ENCODE peak calls at places on chromosomes 7 and 10, in seven cellular contexts. One of them, this sample, is unnamed.

GRCh38 chr7:11830582-11831382 is 1.2 kb downstream of the THSD7A start:
- DNase-seq in psoas muscle: no peak
- DNase-seq in GM12864: no peak
- DNase-seq in progenitor cell of endocrine pancreas: no peak
- DNase-seq in left ventricle myocardium inferior: no peak
- DNase-seq in AG04449: no peak
- DNase-seq in AG04450: no peak
- DNase-seq in this sample: no peak

GRCh38 chr10:35635576-35635975 is 6.5 kb downstream of the FZD8 start:
- DNase-seq in psoas muscle: no peak
- DNase-seq in GM12864: peak
- DNase-seq in progenitor cell of endocrine pancreas: peak
- DNase-seq in left ventricle myocardium inferior: no peak
- DNase-seq in AG04449: no peak
- DNase-seq in AG04450: peak
- DNase-seq in this sample: peak

GRCh38 chr7:28481131-28481926 is 69.0 kb downstream of the CREB5 start:
- DNase-seq in psoas muscle: no peak
- DNase-seq in GM12864: peak
- DNase-seq in progenitor cell of endocrine pancreas: no peak
- DNase-seq in left ventricle myocardium inferior: no peak
- DNase-seq in AG04449: peak
- DNase-seq in AG04450: peak
- DNase-seq in this sample: peak

GRCh38 chr10:77156406-77156879 is 481.2 kb downstream of the KCNMA1 start:
- DNase-seq in psoas muscle: no peak
- DNase-seq in GM12864: no peak
- DNase-seq in progenitor cell of endocrine pancreas: no peak
- DNase-seq in left ventricle myocardium inferior: no peak
- DNase-seq in AG04449: no peak
- DNase-seq in AG04450: no peak
- DNase-seq in this sample: no peak

GRCh38 chr10:133264455-133264854 is 12.2 kb downstream of the ADAM8 start:
- DNase-seq in psoas muscle: no peak
- DNase-seq in GM12864: no peak
- DNase-seq in progenitor cell of endocrine pancreas: no peak
- DNase-seq in left ventricle myocardium inferior: no peak
- DNase-seq in AG04449: no peak
- DNase-seq in AG04450: no peak
- DNase-seq in this sample: no peak

GRCh38 chr10:23370106-23370505 is 25.5 kb upstream of the C10orf67 start:
- DNase-seq in psoas muscle: no peak
- DNase-seq in GM12864: no peak
- DNase-seq in progenitor cell of endocrine pancreas: no peak
- DNase-seq in left ventricle myocardium inferior: no peak
- DNase-seq in AG04449: peak
- DNase-seq in AG04450: no peak
- DNase-seq in this sample: no peak

GRCh38 chr10:53957401-53957800 is 843.6 kb downstream of the PCDH15 start:
- DNase-seq in psoas muscle: no peak
- DNase-seq in GM12864: no peak
- DNase-seq in progenitor cell of endocrine pancreas: no peak
- DNase-seq in left ventricle myocardium inferior: no peak
- DNase-seq in AG04449: no peak
- DNase-seq in AG04450: no peak
- DNase-seq in this sample: no peak

GRCh38 chr10:109773818-109774440 is 149.4 kb downstream of the XPNPEP1 start:
- DNase-seq in psoas muscle: no peak
- DNase-seq in GM12864: no peak
- DNase-seq in progenitor cell of endocrine pancreas: no peak
- DNase-seq in left ventricle myocardium inferior: no peak
- DNase-seq in AG04449: no peak
- DNase-seq in AG04450: no peak
- DNase-seq in this sample: peak

GRCh38 chr7:26403640-26404039 is 112.0 kb downstream of the SNX10 start:
- DNase-seq in psoas muscle: no peak
- DNase-seq in GM12864: no peak
- DNase-seq in progenitor cell of endocrine pancreas: no peak
- DNase-seq in left ventricle myocardium inferior: no peak
- DNase-seq in AG04449: no peak
- DNase-seq in AG04450: no peak
- DNase-seq in this sample: no peak

GRCh38 chr7:105638942-105639495 is 57.7 kb upstream of the EFCAB10 start:
- DNase-seq in psoas muscle: no peak
- DNase-seq in GM12864: no peak
- DNase-seq in progenitor cell of endocrine pancreas: no peak
- DNase-seq in left ventricle myocardium inferior: no peak
- DNase-seq in AG04449: no peak
- DNase-seq in AG04450: no peak
- DNase-seq in this sample: no peak

GRCh38 chr7:155007947-155008346 is 5.0 kb upstream of the PAXIP1 start:
- DNase-seq in psoas muscle: no peak
- DNase-seq in GM12864: no peak
- DNase-seq in progenitor cell of endocrine pancreas: no peak
- DNase-seq in left ventricle myocardium inferior: no peak
- DNase-seq in AG04449: no peak
- DNase-seq in AG04450: no peak
- DNase-seq in this sample: no peak

GRCh38 chr7:118696879-118697278 is 472.4 kb downstream of the ANKRD7 start:
- DNase-seq in psoas muscle: no peak
- DNase-seq in GM12864: no peak
- DNase-seq in progenitor cell of endocrine pancreas: no peak
- DNase-seq in left ventricle myocardium inferior: no peak
- DNase-seq in AG04449: no peak
- DNase-seq in AG04450: no peak
- DNase-seq in this sample: no peak

GRCh38 chr10:12755075-12755474 is 246.4 kb downstream of the CCDC3 start:
- DNase-seq in psoas muscle: no peak
- DNase-seq in GM12864: no peak
- DNase-seq in progenitor cell of endocrine pancreas: no peak
- DNase-seq in left ventricle myocardium inferior: no peak
- DNase-seq in AG04449: no peak
- DNase-seq in AG04450: no peak
- DNase-seq in this sample: no peak

GRCh38 chr10:12750526-12751201 is 250.8 kb downstream of the CCDC3 start:
- DNase-seq in psoas muscle: no peak
- DNase-seq in GM12864: no peak
- DNase-seq in progenitor cell of endocrine pancreas: no peak
- DNase-seq in left ventricle myocardium inferior: no peak
- DNase-seq in AG04449: no peak
- DNase-seq in AG04450: no peak
- DNase-seq in this sample: no peak

GRCh38 chr10:12748186-12748585 is 253.3 kb downstream of the CCDC3 start:
- DNase-seq in psoas muscle: no peak
- DNase-seq in GM12864: no peak
- DNase-seq in progenitor cell of endocrine pancreas: no peak
- DNase-seq in left ventricle myocardium inferior: no peak
- DNase-seq in AG04449: no peak
- DNase-seq in AG04450: no peak
- DNase-seq in this sample: no peak

GRCh38 chr10:12749760-12750478 is 251.6 kb downstream of the CCDC3 start:
- DNase-seq in psoas muscle: no peak
- DNase-seq in GM12864: no peak
- DNase-seq in progenitor cell of endocrine pancreas: no peak
- DNase-seq in left ventricle myocardium inferior: no peak
- DNase-seq in AG04449: no peak
- DNase-seq in AG04450: no peak
- DNase-seq in this sample: no peak
- TF ChIP-seq CTCF in psoas muscle: no peak
- TF ChIP-seq CTCF in GM12864: no peak
- TF ChIP-seq CTCF in progenitor cell of endocrine pancreas: no peak
- TF ChIP-seq CTCF in left ventricle myocardium inferior: no peak
- TF ChIP-seq CTCF in AG04449: no peak
- TF ChIP-seq CTCF in AG04450: no peak
- TF ChIP-seq CTCF in this sample: no peak

DNA sequence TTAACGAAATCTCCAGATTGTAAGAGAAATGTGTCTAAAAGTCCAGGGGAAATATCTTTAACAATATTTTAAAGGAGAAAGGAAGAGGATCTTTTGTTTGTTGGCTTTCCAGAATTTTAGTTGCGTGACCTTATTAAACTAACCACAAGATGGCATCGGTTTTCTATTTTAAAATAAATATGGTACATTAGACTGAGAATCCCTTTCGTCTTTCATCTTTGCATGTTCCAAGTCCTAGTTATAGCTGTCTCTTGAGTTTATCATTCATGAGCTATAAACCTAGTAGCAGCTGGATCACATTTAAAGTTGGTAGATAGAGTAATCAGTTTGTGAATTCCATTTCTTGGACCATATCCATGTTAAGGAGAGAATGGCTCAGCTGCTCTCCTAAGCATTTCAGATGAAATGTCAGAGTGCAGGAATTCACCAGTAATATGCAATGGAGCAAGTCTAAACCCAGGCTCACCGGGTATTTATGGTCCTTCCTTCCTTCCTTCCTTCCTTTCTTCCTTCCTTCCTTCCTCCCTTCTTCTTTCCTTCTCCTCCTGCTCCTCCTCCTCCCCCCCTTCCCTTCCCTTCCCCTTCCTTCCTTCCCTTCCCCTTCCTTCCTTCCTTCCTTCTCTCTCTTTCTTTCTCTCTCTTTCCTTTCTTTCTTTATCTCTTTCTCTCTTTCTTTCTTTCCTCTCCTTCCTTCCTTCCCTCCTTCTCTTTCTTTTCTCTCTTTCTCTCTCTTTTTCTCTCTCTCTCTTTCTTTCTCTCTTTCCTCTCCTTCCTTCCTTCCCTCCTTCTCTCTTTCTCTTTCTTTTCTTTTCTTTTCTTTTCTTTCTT is 57.8 kb upstream of the RAB18 start:
- DNase-seq in psoas muscle: no peak
- DNase-seq in GM12864: no peak
- DNase-seq in progenitor cell of endocrine pancreas: no peak
- DNase-seq in left ventricle myocardium inferior: no peak
- DNase-seq in AG04449: peak
- DNase-seq in AG04450: peak
- DNase-seq in this sample: peak
- TF ChIP-seq CTCF in psoas muscle: peak
- TF ChIP-seq CTCF in GM12864: peak
- TF ChIP-seq CTCF in progenitor cell of endocrine pancreas: peak
- TF ChIP-seq CTCF in left ventricle myocardium inferior: peak
- TF ChIP-seq CTCF in AG04449: no peak
- TF ChIP-seq CTCF in AG04450: peak
- TF ChIP-seq CTCF in this sample: no peak

GRCh38 chr7:33459340-33459751 is 330.0 kb downstream of the BBS9 start:
- DNase-seq in psoas muscle: no peak
- DNase-seq in GM12864: no peak
- DNase-seq in progenitor cell of endocrine pancreas: no peak
- DNase-seq in left ventricle myocardium inferior: no peak
- DNase-seq in AG04449: peak
- DNase-seq in AG04450: peak
- DNase-seq in this sample: no peak
- TF ChIP-seq CTCF in psoas muscle: peak
- TF ChIP-seq CTCF in GM12864: peak
- TF ChIP-seq CTCF in progenitor cell of endocrine pancreas: peak
- TF ChIP-seq CTCF in left ventricle myocardium inferior: peak
- TF ChIP-seq CTCF in AG04449: peak
- TF ChIP-seq CTCF in AG04450: peak
- TF ChIP-seq CTCF in this sample: peak

DNA sequence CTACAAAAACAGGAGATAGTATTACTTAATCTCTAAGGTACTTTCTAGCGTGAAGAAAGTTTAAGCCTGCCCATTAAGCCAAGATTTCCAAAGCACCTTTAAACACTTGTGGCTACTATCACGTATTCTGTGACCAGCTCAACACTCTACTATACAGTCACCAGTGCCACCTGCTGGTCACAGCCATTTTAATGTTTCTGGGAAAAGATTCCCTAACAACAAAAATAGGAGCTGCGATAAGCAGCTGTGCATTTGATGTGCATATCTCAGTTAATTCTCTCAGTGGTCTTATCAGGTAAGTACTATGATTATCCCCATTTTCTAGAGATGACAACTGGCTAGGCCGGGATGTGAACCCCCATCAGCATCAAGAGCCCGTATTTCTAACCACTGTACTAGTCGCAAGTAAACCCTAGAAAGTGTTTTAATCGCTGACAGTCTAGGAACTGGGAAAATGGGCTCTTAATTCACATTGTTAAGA is 860 bp downstream of the SEC31B start:
- DNase-seq in psoas muscle: peak
- DNase-seq in GM12864: no peak
- DNase-seq in progenitor cell of endocrine pancreas: peak
- DNase-seq in left ventricle myocardium inferior: peak
- DNase-seq in AG04449: no peak
- DNase-seq in AG04450: no peak
- DNase-seq in this sample: peak
- TF ChIP-seq CTCF in psoas muscle: peak
- TF ChIP-seq CTCF in GM12864: peak
- TF ChIP-seq CTCF in progenitor cell of endocrine pancreas: peak
- TF ChIP-seq CTCF in left ventricle myocardium inferior: peak
- TF ChIP-seq CTCF in AG04449: peak
- TF ChIP-seq CTCF in AG04450: peak
- TF ChIP-seq CTCF in this sample: peak

DNA sequence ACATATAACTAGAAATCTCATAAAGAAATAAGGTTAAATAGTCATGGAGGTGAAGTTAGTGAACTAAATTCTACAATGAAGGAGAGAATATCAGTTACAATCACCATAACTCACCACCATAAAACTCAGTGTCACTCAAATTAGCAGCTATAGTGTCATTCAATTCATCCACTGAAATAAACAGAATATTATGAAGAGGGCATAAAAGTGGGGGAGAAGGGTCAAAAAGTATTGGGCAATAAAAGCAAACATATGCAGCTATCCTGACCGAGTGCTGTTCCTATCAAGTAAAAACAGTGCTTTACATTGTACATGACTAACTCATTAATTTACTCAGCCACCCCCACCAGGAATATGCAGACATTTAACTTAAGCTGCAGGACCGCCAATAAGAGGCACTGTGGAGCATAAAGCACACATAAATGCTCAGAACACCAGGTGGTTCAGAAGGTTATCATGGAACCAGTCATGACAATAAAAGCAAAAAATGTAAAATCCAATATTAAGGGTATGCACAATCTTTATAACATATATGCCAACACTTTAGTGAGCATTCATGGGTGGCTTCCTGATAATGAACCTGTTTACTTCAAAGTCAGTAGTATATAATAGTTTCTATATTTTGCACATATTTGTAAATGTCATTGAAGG is 95.5 kb upstream of the LAMB4 start:
- DNase-seq in psoas muscle: no peak
- DNase-seq in GM12864: no peak
- DNase-seq in progenitor cell of endocrine pancreas: no peak
- DNase-seq in left ventricle myocardium inferior: no peak
- DNase-seq in AG04449: no peak
- DNase-seq in AG04450: no peak
- DNase-seq in this sample: no peak
- TF ChIP-seq CTCF in psoas muscle: no peak
- TF ChIP-seq CTCF in GM12864: no peak
- TF ChIP-seq CTCF in progenitor cell of endocrine pancreas: no peak
- TF ChIP-seq CTCF in left ventricle myocardium inferior: no peak
- TF ChIP-seq CTCF in AG04449: no peak
- TF ChIP-seq CTCF in AG04450: no peak
- TF ChIP-seq CTCF in this sample: no peak

This sample was measured in GM10248.